ENCODE peak calls at places on chromosomes 6 and 20, in five cellular contexts. D is nephron progenitor cell, L is AG10803, X is ascending aorta, M is endothelial cell. V is an unnamed sample.

GRCh38 chr6:45310118-45310788 is 17.9 kb upstream of the RUNX2 start:
- DNase-seq in M (peak), X (no peak), L (no peak), D (no peak), V (peak)

GRCh38 chr6:157974341-157974894 is 7.2 kb upstream of the SYNJ2 start:
- DNase-seq in X (peak), M (no peak), L (peak), D (no peak), V (no peak)

GRCh38 chr6:38354905-38355304 is 284.8 kb downstream of the BTBD9 start:
- DNase-seq in X (no peak), D (no peak), M (no peak), L (no peak), V (no peak)

GRCh38 chr6:156687875-156688549 is 89.2 kb upstream of the ARID1B start:
- DNase-seq in D (peak), M (peak), L (peak), X (peak), V (no peak)

GRCh38 chr6:134517145-134517658 is 199.3 kb upstream of the SGK1 start:
- DNase-seq in X (peak), L (peak), M (peak), D (peak), V (no peak)

GRCh38 chr6:169792306-169793015 is 41.0 kb downstream of the ERMARD start:
- DNase-seq in X (peak), L (no peak), D (no peak), M (no peak), V (peak)

GRCh38 chr20:24691901-24692351 is 222.5 kb downstream of the SYNDIG1 start:
- DNase-seq in L (no peak), D (no peak), X (no peak), M (no peak), V (peak)

GRCh38 chr6:151291145-151292055 is 51.6 kb downstream of the AKAP12 start:
- DNase-seq in M (no peak), D (peak), X (peak), L (peak), V (no peak)

GRCh38 chr6:95686858-95687257 is 109.5 kb downstream of the MANEA start:
- DNase-seq in D (no peak), L (no peak), X (no peak), M (no peak), V (no peak)

GRCh38 chr6:80106418-80107235 is at the start of gene BCKDHB:
- DNase-seq in X (peak), L (peak), D (peak), M (peak), V (peak)

GRCh38 chr6:80547827-80548226 is 441.4 kb downstream of the BCKDHB start:
- DNase-seq in L (peak), M (no peak), D (no peak), X (no peak), V (no peak)

GRCh38 chr6:92777146-92777740 is 642.1 kb downstream of the EPHA7 start:
- DNase-seq in X (no peak), L (peak), M (no peak), D (no peak), V (no peak)

GRCh38 chr6:158049055-158050028 is 67.7 kb downstream of the SYNJ2 start:
- DNase-seq in M (no peak), L (no peak), X (no peak), D (no peak), V (no peak)

GRCh38 chr20:53884859-53885654 is 185.3 kb downstream of the BCAS1 start:
- DNase-seq in D (no peak), L (no peak), X (no peak), M (no peak), V (no peak)

GRCh38 chr20:18004389-18005031 is 35.7 kb downstream of the MGME1 start:
- DNase-seq in D (no peak), L (peak), M (no peak), X (no peak), V (no peak)

GRCh38 chr6:1197309-1197708 is 114.6 kb upstream of the FOXQ1 start:
- DNase-seq in X (no peak), D (no peak), M (no peak), L (no peak), V (no peak)

GRCh38 chr20:38617011-38617829 is 15.6 kb downstream of the ARHGAP40 start:
- DNase-seq in X (no peak), L (peak), M (no peak), D (no peak), V (no peak)

GRCh38 chr6:163956571-163957407 is 542.3 kb downstream of the QKI start:
- DNase-seq in D (peak), L (peak), X (peak), M (peak), V (peak)

GRCh38 chr6:151716446-151717047 is 90.9 kb upstream of the ESR1 start:
- DNase-seq in L (no peak), D (peak), M (peak), X (no peak), V (no peak)

GRCh38 chr6:148200302-148200701 is 142.3 kb upstream of the SASH1 start:
- DNase-seq in D (no peak), X (no peak), L (no peak), M (no peak), V (peak)

GRCh38 chr20:57829805-57830514 is 120.1 kb upstream of the PMEPA1 start:
- DNase-seq in D (no peak), M (no peak), L (no peak), X (no peak), V (peak)

GRCh38 chr6:126753616-126754015 is 364.9 kb upstream of the RSPO3 start:
- DNase-seq in M (no peak), X (no peak), D (no peak), L (peak), V (no peak)

GRCh38 chr20:37669773-37670236 is 24.0 kb upstream of the CTNNBL1 start:
- DNase-seq in D (no peak), L (no peak), X (no peak), M (no peak), V (no peak)

GRCh38 chr20:63819224-63819917 is 11.7 kb downstream of the ZBTB46 start:
- DNase-seq in M (no peak), D (no peak), X (no peak), L (peak), V (no peak)

GRCh38 chr20:23049201-23049932 is at the start of gene THBD:
- DNase-seq in M (peak), X (peak), D (peak), L (peak), V (no peak)

GRCh38 chr6:40910260-40910893 is 128.6 kb downstream of the UNC5CL start:
- DNase-seq in D (no peak), M (no peak), L (no peak), X (no peak), V (no peak)

GRCh38 chr20:38633577-38634093 is 32.0 kb downstream of the ARHGAP40 start:
- DNase-seq in M (peak), X (no peak), L (peak), D (peak), V (peak)

GRCh38 chr6:26420607-26421235 is 18.6 kb downstream of the BTN3A1 start:
- DNase-seq in D (peak), M (peak), X (no peak), L (peak), V (peak)

GRCh38 chr20:1491891-1492642 is 847 bp upstream of the SIRPB2 start:
- DNase-seq in D (no peak), L (no peak), M (no peak), X (no peak), V (no peak)

GRCh38 chr6:2973656-2974055 is 2.3 kb upstream of the SERPINB6 start:
- DNase-seq in D (no peak), X (peak), M (no peak), L (peak), V (peak)

GRCh38 chr20:41587956-41588355 is 30.2 kb downstream of the CHD6 start:
- DNase-seq in X (no peak), M (no peak), L (peak), D (no peak), V (no peak)

DNA sequence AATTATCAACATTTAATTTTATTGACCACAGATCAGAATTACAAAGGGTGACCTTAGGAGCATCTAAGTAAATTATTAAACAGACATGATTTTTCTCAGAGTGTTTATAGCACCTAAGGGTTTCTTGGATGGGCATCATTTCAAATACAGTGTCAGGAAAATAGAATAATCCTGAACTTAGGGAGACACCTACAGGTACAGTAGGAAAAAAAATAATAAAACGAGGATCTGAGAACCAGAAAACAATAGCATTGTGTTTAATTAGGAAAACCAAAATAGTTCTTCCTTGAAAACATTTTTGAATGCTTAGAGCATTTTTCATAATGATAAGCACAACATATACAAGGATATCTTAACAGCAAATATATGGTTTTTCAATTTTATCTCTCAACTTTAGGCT is 39.2 kb downstream of the MMUT start:
- DNase-seq in D (no peak), X (no peak), M (no peak), L (no peak), V (no peak)
- TF ChIP-seq CTCF in D (no peak), X (no peak), M (no peak), L (no peak), V (no peak)

DNA sequence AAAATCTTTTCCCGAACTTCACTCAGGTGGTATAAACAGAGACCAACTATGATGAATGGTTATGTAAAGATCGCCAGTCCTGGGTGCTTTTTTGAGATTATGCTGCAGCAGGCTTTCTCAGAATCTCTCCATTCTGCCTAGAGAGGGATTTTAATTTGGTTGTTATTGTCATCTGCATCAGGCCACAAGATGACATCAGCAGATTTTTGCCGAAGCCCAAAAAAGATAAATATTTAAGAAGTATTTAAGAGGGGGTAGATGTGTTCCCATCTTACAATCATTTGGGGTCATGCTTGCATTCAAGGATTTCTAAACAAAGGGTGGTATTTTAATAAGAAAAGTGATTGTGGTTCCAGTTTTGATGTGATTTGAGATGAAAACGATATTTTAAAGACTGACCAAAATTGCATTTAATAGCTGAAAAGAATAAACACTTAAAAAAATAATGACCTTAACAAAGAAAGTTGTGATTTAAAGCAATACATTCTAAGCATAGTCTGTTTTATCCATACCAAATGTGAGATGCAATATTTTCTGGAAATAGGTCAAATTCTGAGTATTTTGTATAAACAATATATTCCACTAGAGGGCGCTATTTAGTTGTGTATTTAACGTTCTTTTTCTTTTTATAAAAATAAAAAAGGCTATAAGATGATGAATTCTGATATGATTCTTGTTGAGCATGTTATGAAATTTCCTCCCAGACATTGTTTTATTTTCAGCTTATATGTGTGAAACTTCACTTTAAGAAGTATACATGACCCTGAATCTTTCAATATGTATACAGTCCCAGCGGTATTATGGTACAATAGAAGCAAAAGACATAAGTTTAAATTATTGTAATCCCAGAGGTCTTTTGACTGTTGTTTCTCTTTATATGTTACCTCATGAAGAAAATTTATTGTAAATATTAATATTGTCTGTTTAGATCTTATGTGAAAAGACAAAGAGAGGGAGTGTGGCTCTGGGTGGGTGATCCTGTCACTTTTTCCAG is 51.0 kb upstream of the ZFP64 start:
- DNase-seq in D (no peak), X (no peak), M (no peak), L (peak), V (no peak)
- TF ChIP-seq CTCF in D (peak), X (no peak), M (peak), L (peak), V (peak)

GRCh38 chr6:43386492-43386891 is 17.0 kb upstream of the ZNF318 start:
- DNase-seq in M (no peak), D (no peak), X (no peak), L (peak), V (no peak)
- TF ChIP-seq CTCF in M (no peak), D (peak), X (no peak), L (peak), V (peak)

DNA sequence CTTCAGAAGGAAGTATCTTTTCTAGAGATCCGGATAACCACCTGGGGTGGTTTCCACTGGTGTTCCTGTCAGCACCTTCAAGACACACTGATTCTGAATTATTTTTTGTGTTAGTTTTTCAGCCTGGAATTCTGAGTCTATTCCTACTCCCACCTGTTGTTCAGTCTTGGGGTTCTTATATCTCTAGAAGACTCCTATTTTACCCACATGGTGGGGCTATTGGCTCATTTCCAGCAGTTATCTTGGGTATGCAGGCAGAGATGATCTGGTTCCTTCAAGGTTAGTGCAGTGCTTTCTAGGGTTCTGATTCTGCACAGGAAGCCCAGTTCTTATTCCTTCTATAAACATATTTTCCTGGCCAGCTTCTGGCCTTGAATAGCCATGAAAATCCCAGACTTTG is 175.6 kb upstream of the PDE7B start:
- DNase-seq in X (no peak), M (peak), L (no peak), D (peak), V (peak)
- TF ChIP-seq CTCF in X (no peak), M (peak), L (no peak), D (peak), V (peak)

DNA sequence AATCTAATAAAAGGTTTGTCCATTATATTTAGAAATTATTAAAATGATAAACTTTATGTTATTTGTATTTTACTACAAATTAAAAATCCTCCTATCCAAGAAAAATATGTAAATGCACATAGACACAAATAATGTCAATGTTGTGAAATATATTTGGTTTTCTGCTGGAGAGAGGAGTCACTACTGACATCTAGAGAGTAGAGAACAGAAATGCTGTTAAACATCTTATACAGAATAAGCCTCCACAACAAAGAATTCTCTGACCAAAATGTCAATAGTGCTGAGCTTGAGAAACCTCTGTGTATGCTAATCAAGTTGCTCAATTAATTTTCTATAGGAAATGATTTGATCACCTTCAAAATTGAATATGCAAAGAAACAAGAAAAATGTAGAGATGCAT is 12.4 kb downstream of the HTR1B start:
- DNase-seq in X (no peak), L (peak), M (no peak), D (no peak), V (no peak)
- TF ChIP-seq CTCF in X (no peak), L (peak), M (no peak), D (no peak), V (no peak)

GRCh38 chr6:108497883-108498282 is 62.8 kb upstream of the FOXO3 start:
- DNase-seq in M (peak), X (no peak), D (peak), L (peak), V (peak)
- TF ChIP-seq CTCF in M (peak), X (no peak), D (peak), L (peak), V (peak)

GRCh38 chr20:50344232-50345071 is 153.8 kb downstream of the CEBPB start:
- DNase-seq in L (no peak), X (no peak), M (no peak), D (no peak), V (no peak)
- TF ChIP-seq CTCF in L (peak), X (no peak), M (peak), D (no peak), V (peak)

DNA sequence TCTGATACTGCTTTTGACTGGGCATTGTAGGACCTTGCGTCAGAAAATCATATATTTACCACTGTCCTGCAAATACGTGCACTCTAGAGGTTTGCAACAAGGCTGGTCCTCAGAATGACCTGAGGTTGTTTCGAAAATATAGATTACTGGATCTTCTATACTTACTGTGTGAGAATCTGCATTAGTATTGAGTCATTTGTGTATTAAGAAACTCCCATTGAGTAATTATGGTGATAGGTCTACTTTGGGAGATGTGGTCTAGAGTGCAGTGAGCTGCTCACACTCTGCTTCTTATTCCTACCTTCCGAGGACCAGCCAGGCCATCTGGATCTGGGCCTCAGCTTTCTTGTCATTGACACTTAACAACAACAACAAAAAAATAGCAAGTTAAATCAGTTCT is 9.6 kb downstream of the KLHL32 start:
- DNase-seq in M (no peak), X (no peak), D (no peak), L (no peak), V (no peak)
- TF ChIP-seq CTCF in M (no peak), X (no peak), D (no peak), L (no peak), V (no peak)

DNA sequence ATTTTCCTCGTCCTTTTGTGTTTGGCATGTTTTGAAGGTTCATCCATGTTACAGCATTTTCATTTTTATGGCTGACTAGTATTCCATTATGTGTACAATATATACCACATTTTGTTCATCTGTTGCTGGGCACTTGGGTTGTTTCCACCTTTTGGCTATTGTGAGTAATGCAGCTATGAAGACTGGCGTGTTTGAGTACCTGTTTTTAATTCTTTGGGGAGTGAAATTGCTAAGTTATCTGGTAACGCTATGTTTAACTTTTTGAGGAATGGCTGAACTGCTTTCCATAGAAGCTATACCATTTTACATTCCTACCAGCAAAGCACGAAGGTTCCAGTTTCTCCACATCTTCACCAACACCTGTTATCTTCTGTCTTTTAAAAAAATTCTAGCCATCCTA is 37.0 kb upstream of the MYL9 start:
- DNase-seq in X (no peak), D (no peak), M (no peak), L (no peak), V (no peak)
- TF ChIP-seq CTCF in X (no peak), D (no peak), M (no peak), L (peak), V (no peak)